ENCODE peak calls at places on chromosome 19, in ten cellular contexts. One of them, this sample, is unnamed.

GRCh38 chr19:54229146-54229545 is 6.3 kb upstream of the LILRB3 start:
- DNase-seq in activated T-cell treated with anti-CD3 and anti-CD28 coated beads, Interleukin-2, amount 50 U/mL, for 48 hours: no peak
- DNase-seq in AG08395: no peak
- DNase-seq in uterus: no peak
- DNase-seq in CD4-positive, CD25-positive, alpha-beta regulatory T cell: no peak
- DNase-seq in LoVo: no peak
- DNase-seq in fibroblast of the conjunctiva: no peak
- DNase-seq in body of pancreas: no peak
- DNase-seq in A172: no peak
- DNase-seq in fibroblast of pulmonary artery: no peak
- DNase-seq in this sample: no peak

GRCh38 chr19:10009714-10010224 is 535 bp downstream of the COL5A3 start:
- DNase-seq in fibroblast of the conjunctiva: no peak
- DNase-seq in A172: no peak
- DNase-seq in activated T-cell treated with anti-CD3 and anti-CD28 coated beads, Interleukin-2, amount 50 U/mL, for 48 hours: no peak
- DNase-seq in LoVo: no peak
- DNase-seq in body of pancreas: no peak
- DNase-seq in fibroblast of pulmonary artery: peak; percentile 14
- DNase-seq in AG08395: no peak
- DNase-seq in uterus: no peak
- DNase-seq in CD4-positive, CD25-positive, alpha-beta regulatory T cell: no peak
- DNase-seq in this sample: no peak

GRCh38 chr19:7294571-7295212 is 478 bp upstream of the INSR start:
- DNase-seq in CD4-positive, CD25-positive, alpha-beta regulatory T cell: no peak
- DNase-seq in fibroblast of the conjunctiva: peak; percentile 4
- DNase-seq in activated T-cell treated with anti-CD3 and anti-CD28 coated beads, Interleukin-2, amount 50 U/mL, for 48 hours: peak; percentile 48
- DNase-seq in LoVo: peak; percentile 79
- DNase-seq in AG08395: peak; percentile 68
- DNase-seq in uterus: peak; percentile 69
- DNase-seq in A172: peak; percentile 22
- DNase-seq in body of pancreas: peak; percentile 88
- DNase-seq in fibroblast of pulmonary artery: peak; percentile 50
- DNase-seq in this sample: peak; percentile 88

GRCh38 chr19:32876919-32877285 is 7.3 kb upstream of the SLC7A9 start:
- DNase-seq in body of pancreas: no peak
- DNase-seq in fibroblast of pulmonary artery: peak; percentile 13
- DNase-seq in activated T-cell treated with anti-CD3 and anti-CD28 coated beads, Interleukin-2, amount 50 U/mL, for 48 hours: no peak
- DNase-seq in A172: peak; percentile 78
- DNase-seq in fibroblast of the conjunctiva: no peak
- DNase-seq in CD4-positive, CD25-positive, alpha-beta regulatory T cell: no peak
- DNase-seq in uterus: no peak
- DNase-seq in LoVo: peak; percentile 59
- DNase-seq in AG08395: no peak
- DNase-seq in this sample: peak; percentile 72

GRCh38 chr19:37484406-37485115 is 15.4 kb downstream of the ZNF570 start:
- DNase-seq in uterus: no peak
- DNase-seq in activated T-cell treated with anti-CD3 and anti-CD28 coated beads, Interleukin-2, amount 50 U/mL, for 48 hours: no peak
- DNase-seq in AG08395: no peak
- DNase-seq in fibroblast of pulmonary artery: no peak
- DNase-seq in A172: no peak
- DNase-seq in CD4-positive, CD25-positive, alpha-beta regulatory T cell: no peak
- DNase-seq in fibroblast of the conjunctiva: no peak
- DNase-seq in LoVo: no peak
- DNase-seq in body of pancreas: no peak
- DNase-seq in this sample: no peak

GRCh38 chr19:18932216-18932841 is 8.7 kb downstream of the HOMER3 start:
- DNase-seq in body of pancreas: peak; percentile 71
- DNase-seq in uterus: peak; percentile 76
- DNase-seq in LoVo: no peak
- DNase-seq in CD4-positive, CD25-positive, alpha-beta regulatory T cell: peak; percentile 67
- DNase-seq in AG08395: peak; percentile 92
- DNase-seq in fibroblast of pulmonary artery: peak; percentile 36
- DNase-seq in A172: peak; percentile 41
- DNase-seq in fibroblast of the conjunctiva: peak; percentile 9
- DNase-seq in activated T-cell treated with anti-CD3 and anti-CD28 coated beads, Interleukin-2, amount 50 U/mL, for 48 hours: peak; percentile 91
- DNase-seq in this sample: peak; percentile 76

GRCh38 chr19:48329167-48329891 is 4.0 kb downstream of the EMP3 start:
- DNase-seq in fibroblast of pulmonary artery: peak; percentile 44
- DNase-seq in CD4-positive, CD25-positive, alpha-beta regulatory T cell: peak; percentile 50
- DNase-seq in activated T-cell treated with anti-CD3 and anti-CD28 coated beads, Interleukin-2, amount 50 U/mL, for 48 hours: peak; percentile 61
- DNase-seq in LoVo: peak; percentile 37
- DNase-seq in uterus: no peak
- DNase-seq in AG08395: no peak
- DNase-seq in fibroblast of the conjunctiva: no peak
- DNase-seq in body of pancreas: peak; percentile 28
- DNase-seq in A172: no peak
- DNase-seq in this sample: peak; percentile 73

GRCh38 chr19:17779281-17779930 is 15.5 kb upstream of the B3GNT3 start:
- DNase-seq in fibroblast of the conjunctiva: no peak
- DNase-seq in body of pancreas: peak; percentile 80
- DNase-seq in CD4-positive, CD25-positive, alpha-beta regulatory T cell: no peak
- DNase-seq in activated T-cell treated with anti-CD3 and anti-CD28 coated beads, Interleukin-2, amount 50 U/mL, for 48 hours: no peak
- DNase-seq in AG08395: peak; percentile 40
- DNase-seq in LoVo: no peak
- DNase-seq in fibroblast of pulmonary artery: peak; percentile 38
- DNase-seq in A172: no peak
- DNase-seq in uterus: no peak
- DNase-seq in this sample: peak; percentile 34

GRCh38 chr19:49440439-49441209 is 703 bp downstream of the SLC17A7 start:
- DNase-seq in AG08395: no peak
- DNase-seq in fibroblast of the conjunctiva: no peak
- DNase-seq in CD4-positive, CD25-positive, alpha-beta regulatory T cell: no peak
- DNase-seq in LoVo: no peak
- DNase-seq in uterus: no peak
- DNase-seq in fibroblast of pulmonary artery: no peak
- DNase-seq in body of pancreas: no peak
- DNase-seq in activated T-cell treated with anti-CD3 and anti-CD28 coated beads, Interleukin-2, amount 50 U/mL, for 48 hours: no peak
- DNase-seq in A172: no peak
- DNase-seq in this sample: no peak

GRCh38 chr19:34269081-34269480 is 14.7 kb downstream of the GARRE1 start:
- DNase-seq in AG08395: no peak
- DNase-seq in LoVo: no peak
- DNase-seq in A172: no peak
- DNase-seq in body of pancreas: peak; percentile 93
- DNase-seq in activated T-cell treated with anti-CD3 and anti-CD28 coated beads, Interleukin-2, amount 50 U/mL, for 48 hours: no peak
- DNase-seq in fibroblast of pulmonary artery: no peak
- DNase-seq in uterus: no peak
- DNase-seq in fibroblast of the conjunctiva: no peak
- DNase-seq in CD4-positive, CD25-positive, alpha-beta regulatory T cell: no peak
- DNase-seq in this sample: no peak

GRCh38 chr19:35166100-35167063 is 11.8 kb downstream of the FXYD5 start:
- DNase-seq in body of pancreas: no peak
- DNase-seq in fibroblast of the conjunctiva: no peak
- DNase-seq in activated T-cell treated with anti-CD3 and anti-CD28 coated beads, Interleukin-2, amount 50 U/mL, for 48 hours: peak; percentile 18
- DNase-seq in LoVo: no peak
- DNase-seq in CD4-positive, CD25-positive, alpha-beta regulatory T cell: no peak
- DNase-seq in AG08395: no peak
- DNase-seq in A172: no peak
- DNase-seq in fibroblast of pulmonary artery: no peak
- DNase-seq in uterus: no peak
- DNase-seq in this sample: no peak

This sample was measured in hepatocyte.